ENCODE peak calls at places on chromosomes 11 and 22, in four cellular contexts. R is heart right ventricle, L is body of pancreas, Z is IMR-90. Q is an unnamed sample.

GRCh38 chr11:34026432-34026831 is 25.1 kb upstream of the CAPRIN1 start:
- DNase-seq in L (no peak), Z (no peak), R (no peak), Q (no peak)

GRCh38 chr11:67271548-67272284 is 5.4 kb downstream of the GRK2 start:
- DNase-seq in Z (no peak), L (no peak), R (peak), Q (no peak)

GRCh38 chr22:41117127-41117965 is 25.0 kb downstream of the EP300 start:
- DNase-seq in R (no peak), L (no peak), Z (no peak), Q (no peak)

GRCh38 chr22:46239261-46240048 is 10.6 kb downstream of the CDPF1 start:
- DNase-seq in R (no peak), Z (no peak), L (no peak), Q (no peak)

GRCh38 chr11:44811841-44812448 is 85.2 kb downstream of the TSPAN18 start:
- DNase-seq in L (no peak), R (no peak), Z (no peak), Q (no peak)

GRCh38 chr11:117625237-117625636 is 171.8 kb downstream of the DSCAML1 start:
- DNase-seq in L (no peak), Z (no peak), R (no peak), Q (no peak)

GRCh38 chr22:39617342-39617741 is 46.8 kb downstream of the CACNA1I start:
- DNase-seq in R (no peak), L (no peak), Z (no peak), Q (no peak)

GRCh38 chr11:100574894-100575769 is 112.0 kb upstream of the ARHGAP42 start:
- DNase-seq in L (no peak), Z (peak), R (no peak), Q (peak)

GRCh38 chr11:125842319-125842948 is 9.3 kb downstream of the PATE4 start:
- DNase-seq in Z (no peak), L (no peak), R (no peak), Q (no peak)

GRCh38 chr11:35111171-35112055 is 27.6 kb upstream of the CD44 start:
- DNase-seq in L (peak), R (no peak), Z (peak), Q (peak)

GRCh38 chr22:35315141-35315854 is 15.6 kb downstream of the TOM1 start:
- DNase-seq in L (peak), R (peak), Z (no peak), Q (no peak)
- H3K4me3 ChIP-seq in L (no peak), R (no peak), Z (no peak), Q (no peak)

GRCh38 chr11:131025020-131025419 is 108.7 kb upstream of the SNX19 start:
- DNase-seq in Z (peak), L (no peak), R (no peak), Q (peak)
- TF ChIP-seq CTCF in Z (peak), L (no peak), R (no peak), Q (peak)

GRCh38 chr11:68315581-68315920 is 3.2 kb downstream of the LRP5 start:
- DNase-seq in R (no peak), L (no peak), Z (no peak), Q (no peak)

GRCh38 chr11:68312780-68313573 is 586 bp downstream of the LRP5 start:
- DNase-seq in Z (no peak), R (no peak), L (peak), Q (no peak)

GRCh38 chr11:68313574-68314202 is 1.3 kb downstream of the LRP5 start:
- DNase-seq in Z (peak), R (no peak), L (peak), Q (peak)

GRCh38 chr11:68314886-68315580 is 2.6 kb downstream of the LRP5 start:
- DNase-seq in Z (peak), L (peak), R (no peak), Q (peak)

GRCh38 chr11:68314203-68314885 is 2.0 kb downstream of the LRP5 start:
- DNase-seq in L (no peak), R (no peak), Z (no peak), Q (peak)
- H3K4me3 ChIP-seq in L (no peak), R (peak), Z (peak), Q (peak)

GRCh38 chr22:49917997-49918910 is at the start of the genes ALG12 and CRELD2:
- DNase-seq in L (peak), Z (peak), R (peak), Q (peak)
- TF ChIP-seq CTCF in L (no peak), Z (peak), R (no peak), Q (no peak)

GRCh38 chr11:124722176-124722575 is 17.6 kb upstream of the NRGN start:
- DNase-seq in Z (no peak), R (no peak), L (no peak), Q (no peak)

GRCh38 chr11:124725719-124726105 is 14.0 kb upstream of the NRGN start:
- DNase-seq in R (no peak), L (no peak), Z (peak), Q (peak)

GRCh38 chr11:124719534-124719933 is 20.2 kb upstream of the NRGN start:
- DNase-seq in R (no peak), L (no peak), Z (no peak), Q (no peak)

DNA sequence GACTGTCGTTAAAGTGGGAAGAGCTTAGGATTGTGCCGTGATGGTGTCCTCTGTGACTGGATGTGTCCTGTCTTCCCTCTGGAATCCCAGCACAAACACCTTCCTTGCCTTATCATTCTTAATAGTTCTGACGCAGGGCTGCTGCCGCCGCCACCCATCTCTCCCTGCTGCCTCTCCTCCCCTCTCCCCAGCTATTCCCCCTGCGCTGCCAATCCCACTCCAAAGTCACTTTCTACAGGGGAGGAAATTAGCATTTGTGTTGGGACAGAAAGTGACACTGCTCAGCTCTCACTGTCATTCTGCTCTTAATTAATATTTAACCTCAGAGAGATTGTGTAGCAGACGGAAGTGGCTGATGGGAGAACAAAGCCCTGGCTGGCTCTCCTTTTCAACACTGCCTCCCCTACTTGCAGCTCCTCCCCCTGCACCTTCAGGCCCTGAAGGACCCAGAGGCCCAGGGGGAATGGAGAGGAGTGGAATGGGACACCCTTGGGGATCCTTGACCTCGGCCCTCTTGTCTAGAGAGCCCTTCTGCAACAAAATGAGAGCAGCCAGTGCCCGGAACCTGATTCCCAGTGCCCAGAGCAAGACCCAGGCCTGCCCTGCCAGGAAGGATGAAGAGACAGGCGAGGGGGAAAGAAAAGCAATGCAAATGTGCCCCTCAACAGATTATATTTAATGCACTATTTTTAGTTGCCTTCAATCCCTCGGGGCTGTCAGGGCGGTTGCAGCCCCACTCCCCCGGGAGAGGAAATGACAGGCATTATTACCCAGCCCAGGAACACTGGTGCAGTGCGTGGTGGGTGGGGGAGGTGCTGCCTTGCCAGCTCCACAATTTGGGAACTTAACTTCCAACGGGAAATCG is 14.7 kb upstream of the NRGN start:
- DNase-seq in Z (no peak), L (peak), R (peak), Q (no peak)
- H3K4me3 ChIP-seq in Z (no peak), L (no peak), R (no peak), Q (no peak)

GRCh38 chr22:43267332-43267731 is 75.8 kb downstream of the SCUBE1 start:
- DNase-seq in R (no peak), Z (no peak), L (no peak), Q (no peak)
- TF ChIP-seq CTCF in R (no peak), Z (no peak), L (no peak), Q (no peak)

GRCh38 chr22:48156603-48157355 is 1394.3 kb downstream of the TBC1D22A start:
- DNase-seq in R (no peak), L (no peak), Z (no peak), Q (no peak)
- H3K4me3 ChIP-seq in R (no peak), L (no peak), Z (no peak), Q (no peak)

DNA sequence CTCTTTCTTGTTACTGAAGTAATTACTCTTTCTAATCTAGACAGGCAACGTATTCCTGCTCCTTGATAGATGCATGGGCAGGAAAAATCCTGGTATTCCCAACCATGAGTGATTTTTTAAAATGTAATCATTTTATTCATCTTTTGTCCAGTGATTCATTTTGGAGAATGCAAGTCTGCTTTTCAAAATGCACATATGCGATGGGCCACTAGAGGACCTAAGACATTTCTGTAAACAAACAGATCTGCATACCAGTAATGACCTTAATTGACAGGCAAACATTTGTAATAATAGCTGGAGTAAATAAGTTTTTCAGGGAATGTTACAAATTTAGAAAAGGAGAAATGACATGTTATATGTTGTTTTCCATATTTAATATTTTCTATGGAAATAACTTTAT is 1167.6 kb downstream of the JRKL start:
- DNase-seq in R (no peak), L (no peak), Z (no peak), Q (peak)
- TF ChIP-seq CTCF in R (no peak), L (no peak), Z (no peak), Q (no peak)

GRCh38 chr11:32333335-32333991 is 101.9 kb downstream of the WT1 start:
- DNase-seq in L (peak), R (peak), Z (peak), Q (peak)
- H3K4me3 ChIP-seq in L (peak), R (peak), Z (peak), Q (peak)

GRCh38 chr11:108472681-108473080 is 5.4 kb upstream of the C11orf65 start:
- DNase-seq in L (no peak), R (no peak), Z (no peak), Q (no peak)

GRCh38 chr11:108466405-108466804 is 924 bp downstream of the C11orf65 start:
- DNase-seq in R (no peak), L (no peak), Z (no peak), Q (no peak)

DNA sequence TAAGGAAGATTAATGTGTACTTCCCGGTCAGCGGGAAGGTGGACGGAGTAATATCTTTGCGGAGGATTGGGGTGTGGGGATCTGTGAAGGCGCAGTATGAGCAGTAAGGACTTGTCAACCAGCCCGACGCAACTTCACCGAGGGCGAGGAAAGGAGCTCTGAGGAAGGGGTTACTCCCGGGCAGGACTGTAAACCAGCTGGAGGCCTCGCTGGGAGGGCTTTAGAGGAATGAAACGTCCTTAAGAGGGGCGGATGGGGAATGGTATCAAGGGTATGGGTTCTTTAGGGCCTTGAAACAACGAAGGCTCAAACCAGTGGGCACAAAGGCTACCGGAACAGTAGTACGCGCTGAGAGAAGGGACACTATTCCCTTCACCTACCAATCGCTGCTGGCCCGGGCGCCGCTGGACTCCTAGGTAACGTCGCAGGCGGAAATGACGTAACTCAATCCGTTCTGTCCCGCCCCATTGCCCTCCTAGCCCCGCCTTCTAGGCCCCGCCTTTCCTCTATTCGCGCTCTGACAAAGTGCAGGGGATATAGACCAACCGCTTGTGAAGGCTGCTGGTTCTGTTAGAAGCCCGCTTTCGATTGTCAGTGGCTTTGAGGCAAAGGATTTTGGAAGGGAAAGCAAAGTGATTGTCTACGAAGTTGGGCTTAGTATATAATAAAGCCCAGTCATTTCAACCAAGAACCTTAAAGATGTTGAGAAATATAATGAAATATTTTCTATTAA is at the start of gene C11orf65:
- DNase-seq in R (peak), Z (peak), L (peak), Q (peak)
- TF ChIP-seq CTCF in R (no peak), Z (no peak), L (no peak), Q (no peak)